ENCODE peak calls at places on chromosomes 11 and 22, in eight cellular contexts. One of them, this sample, is unnamed.

GRCh38 chr11:87463486-87464102 is 425.9 kb downstream of the TMEM135 start:
- DNase-seq in hepatocyte: peak; percentile 47
- DNase-seq in fibroblast of pulmonary artery: peak; percentile 5
- DNase-seq in GM12864: no peak
- DNase-seq in endothelial cell: no peak
- DNase-seq in testis: no peak
- DNase-seq in AG10803: peak; percentile 34
- DNase-seq in type B pancreatic cell: no peak
- DNase-seq in this sample: peak; percentile 70

GRCh38 chr11:75429902-75430691 is 2.9 kb downstream of the KLHL35 start:
- DNase-seq in hepatocyte: peak; percentile 84
- DNase-seq in fibroblast of pulmonary artery: peak; percentile 70
- DNase-seq in GM12864: no peak
- DNase-seq in endothelial cell: peak; percentile 66
- DNase-seq in testis: peak; percentile 80
- DNase-seq in AG10803: peak; percentile 69
- DNase-seq in type B pancreatic cell: peak; percentile 84
- DNase-seq in this sample: peak; percentile 87

GRCh38 chr11:40235841-40236240 is 1223.6 kb downstream of the LRRC4C start:
- DNase-seq in hepatocyte: no peak
- DNase-seq in fibroblast of pulmonary artery: no peak
- DNase-seq in GM12864: no peak
- DNase-seq in endothelial cell: no peak
- DNase-seq in testis: no peak
- DNase-seq in AG10803: no peak
- DNase-seq in type B pancreatic cell: no peak
- DNase-seq in this sample: no peak

GRCh38 chr22:24950272-24950902 is 2.1 kb upstream of the KIAA1671 start:
- DNase-seq in hepatocyte: no peak
- DNase-seq in fibroblast of pulmonary artery: peak; percentile 82
- DNase-seq in GM12864: no peak
- DNase-seq in endothelial cell: no peak
- DNase-seq in testis: no peak
- DNase-seq in AG10803: peak; percentile 62
- DNase-seq in type B pancreatic cell: no peak
- DNase-seq in this sample: peak; percentile 94

GRCh38 chr11:129323896-129324522 is 51.6 kb upstream of the BARX2 start:
- DNase-seq in hepatocyte: peak; percentile 58
- DNase-seq in fibroblast of pulmonary artery: peak; percentile 49
- DNase-seq in GM12864: no peak
- DNase-seq in endothelial cell: no peak
- DNase-seq in testis: peak; percentile 22
- DNase-seq in AG10803: peak; percentile 76
- DNase-seq in type B pancreatic cell: peak; percentile 8
- DNase-seq in this sample: peak; percentile 56

GRCh38 chr11:57681168-57681567 is 13.3 kb downstream of the ZDHHC5 start:
- DNase-seq in hepatocyte: no peak
- DNase-seq in fibroblast of pulmonary artery: no peak
- DNase-seq in GM12864: no peak
- DNase-seq in endothelial cell: no peak
- DNase-seq in testis: no peak
- DNase-seq in AG10803: no peak
- DNase-seq in type B pancreatic cell: no peak
- DNase-seq in this sample: no peak

GRCh38 chr11:1469287-1469910 is 17.2 kb downstream of the MOB2 start:
- DNase-seq in hepatocyte: no peak
- DNase-seq in fibroblast of pulmonary artery: no peak
- DNase-seq in GM12864: no peak
- DNase-seq in endothelial cell: no peak
- DNase-seq in testis: no peak
- DNase-seq in AG10803: no peak
- DNase-seq in type B pancreatic cell: no peak
- DNase-seq in this sample: no peak

GRCh38 chr22:19565921-19566598 is 41.9 kb upstream of the CLDN5 start:
- DNase-seq in hepatocyte: no peak
- DNase-seq in fibroblast of pulmonary artery: no peak
- DNase-seq in GM12864: no peak
- DNase-seq in endothelial cell: no peak
- DNase-seq in testis: no peak
- DNase-seq in AG10803: no peak
- DNase-seq in type B pancreatic cell: no peak
- DNase-seq in this sample: no peak

GRCh38 chr11:46290598-46291309 is 13.3 kb downstream of the CREB3L1 start:
- DNase-seq in hepatocyte: peak; percentile 98
- DNase-seq in fibroblast of pulmonary artery: peak; percentile 97
- DNase-seq in GM12864: no peak
- DNase-seq in endothelial cell: peak; percentile 34
- DNase-seq in testis: peak; percentile 96
- DNase-seq in AG10803: peak; percentile 99
- DNase-seq in type B pancreatic cell: peak; percentile 85
- DNase-seq in this sample: peak; percentile 94

GRCh38 chr11:60786811-60787567 is 1.9 kb downstream of the MS4A10 start:
- DNase-seq in hepatocyte: peak; percentile 29
- DNase-seq in fibroblast of pulmonary artery: peak; percentile 93
- DNase-seq in GM12864: no peak
- DNase-seq in endothelial cell: no peak
- DNase-seq in testis: peak; percentile 83
- DNase-seq in AG10803: peak; percentile 63
- DNase-seq in type B pancreatic cell: no peak
- DNase-seq in this sample: no peak

GRCh38 chr22:37749831-37750595 is 53.2 kb downstream of the TRIOBP start:
- DNase-seq in hepatocyte: no peak
- DNase-seq in fibroblast of pulmonary artery: peak; percentile 47
- DNase-seq in GM12864: no peak
- DNase-seq in endothelial cell: no peak
- DNase-seq in testis: no peak
- DNase-seq in AG10803: peak; percentile 68
- DNase-seq in type B pancreatic cell: no peak
- DNase-seq in this sample: no peak

GRCh38 chr22:42548597-42549328 is 5.0 kb upstream of the SERHL2 start:
- DNase-seq in hepatocyte: no peak
- DNase-seq in fibroblast of pulmonary artery: no peak
- DNase-seq in GM12864: no peak
- DNase-seq in endothelial cell: no peak
- DNase-seq in testis: no peak
- DNase-seq in AG10803: no peak
- DNase-seq in type B pancreatic cell: no peak
- DNase-seq in this sample: peak; percentile 75

GRCh38 chr22:26516503-26516902 is 4.2 kb upstream of the TFIP11 start:
- DNase-seq in hepatocyte: no peak
- DNase-seq in fibroblast of pulmonary artery: no peak
- DNase-seq in GM12864: no peak
- DNase-seq in endothelial cell: no peak
- DNase-seq in testis: no peak
- DNase-seq in AG10803: no peak
- DNase-seq in type B pancreatic cell: no peak
- DNase-seq in this sample: no peak

GRCh38 chr11:130213143-130213978 is 53.8 kb downstream of the ST14 start:
- DNase-seq in hepatocyte: peak; percentile 78
- DNase-seq in fibroblast of pulmonary artery: peak; percentile 33
- DNase-seq in GM12864: no peak
- DNase-seq in endothelial cell: peak; percentile 82
- DNase-seq in testis: peak; percentile 77
- DNase-seq in AG10803: no peak
- DNase-seq in type B pancreatic cell: peak; percentile 84
- DNase-seq in this sample: peak; percentile 93

GRCh38 chr22:28034760-28035401 is 115.8 kb upstream of the PITPNB start:
- DNase-seq in hepatocyte: peak; percentile 54
- DNase-seq in fibroblast of pulmonary artery: peak; percentile 85
- DNase-seq in GM12864: no peak
- DNase-seq in endothelial cell: no peak
- DNase-seq in testis: peak; percentile 70
- DNase-seq in AG10803: peak; percentile 49
- DNase-seq in type B pancreatic cell: no peak
- DNase-seq in this sample: peak; percentile 41

GRCh38 chr11:95734009-95734572 is 55.5 kb downstream of the FAM76B start:
- DNase-seq in hepatocyte: peak; percentile 29
- DNase-seq in fibroblast of pulmonary artery: no peak
- DNase-seq in GM12864: no peak
- DNase-seq in endothelial cell: no peak
- DNase-seq in testis: no peak
- DNase-seq in AG10803: no peak
- DNase-seq in type B pancreatic cell: no peak
- DNase-seq in this sample: no peak

GRCh38 chr22:39292561-39293074 is 26.8 kb downstream of the RPL3 start:
- DNase-seq in hepatocyte: peak; percentile 82
- DNase-seq in fibroblast of pulmonary artery: peak; percentile 97
- DNase-seq in GM12864: no peak
- DNase-seq in endothelial cell: peak; percentile 39
- DNase-seq in testis: peak; percentile 97
- DNase-seq in AG10803: peak; percentile 90
- DNase-seq in type B pancreatic cell: no peak
- DNase-seq in this sample: peak; percentile 95

GRCh38 chr11:87150936-87151335 is 113.2 kb downstream of the TMEM135 start:
- DNase-seq in hepatocyte: no peak
- DNase-seq in fibroblast of pulmonary artery: peak; percentile 61
- DNase-seq in GM12864: no peak
- DNase-seq in endothelial cell: no peak
- DNase-seq in testis: no peak
- DNase-seq in AG10803: peak; percentile 56
- DNase-seq in type B pancreatic cell: no peak
- DNase-seq in this sample: no peak

GRCh38 chr11:60970369-60970774 is 1.1 kb upstream of the CD6 start:
- DNase-seq in hepatocyte: peak; percentile 63
- DNase-seq in fibroblast of pulmonary artery: peak; percentile 48
- DNase-seq in GM12864: no peak
- DNase-seq in endothelial cell: peak; percentile 73
- DNase-seq in testis: peak; percentile 75
- DNase-seq in AG10803: peak; percentile 33
- DNase-seq in type B pancreatic cell: no peak
- DNase-seq in this sample: peak; percentile 85

GRCh38 chr11:118434553-118435232 is 1.6 kb upstream of the KMT2A start:
- DNase-seq in hepatocyte: peak; percentile 64
- DNase-seq in fibroblast of pulmonary artery: peak; percentile 48
- DNase-seq in GM12864: no peak
- DNase-seq in endothelial cell: peak; percentile 50
- DNase-seq in testis: peak; percentile 46
- DNase-seq in AG10803: no peak
- DNase-seq in type B pancreatic cell: peak; percentile 75
- DNase-seq in this sample: peak; percentile 86
- TF ChIP-seq CTCF in hepatocyte: no peak
- TF ChIP-seq CTCF in fibroblast of pulmonary artery: no peak
- TF ChIP-seq CTCF in GM12864: no peak
- TF ChIP-seq CTCF in endothelial cell: no peak
- TF ChIP-seq CTCF in testis: no peak
- TF ChIP-seq CTCF in AG10803: peak; percentile 17
- TF ChIP-seq CTCF in type B pancreatic cell: no peak
- TF ChIP-seq CTCF in this sample: no peak

GRCh38 chr22:41197808-41198585 is 7.1 kb upstream of the L3MBTL2 start:
- DNase-seq in hepatocyte: peak; percentile 23
- DNase-seq in fibroblast of pulmonary artery: no peak
- DNase-seq in GM12864: no peak
- DNase-seq in endothelial cell: peak; percentile 30
- DNase-seq in testis: peak; percentile 41
- DNase-seq in AG10803: no peak
- DNase-seq in type B pancreatic cell: no peak
- DNase-seq in this sample: peak; percentile 66

GRCh38 chr22:41201146-41201545 is 4.0 kb upstream of the L3MBTL2 start:
- DNase-seq in hepatocyte: peak; percentile 35
- DNase-seq in fibroblast of pulmonary artery: no peak
- DNase-seq in GM12864: no peak
- DNase-seq in endothelial cell: no peak
- DNase-seq in testis: no peak
- DNase-seq in AG10803: no peak
- DNase-seq in type B pancreatic cell: no peak
- DNase-seq in this sample: no peak

GRCh38 chr22:41193829-41194228 is 11.3 kb upstream of the L3MBTL2 start:
- DNase-seq in hepatocyte: no peak
- DNase-seq in fibroblast of pulmonary artery: no peak
- DNase-seq in GM12864: no peak
- DNase-seq in endothelial cell: no peak
- DNase-seq in testis: no peak
- DNase-seq in AG10803: no peak
- DNase-seq in type B pancreatic cell: no peak
- DNase-seq in this sample: no peak

GRCh38 chr22:41191467-41191866 is 13.6 kb upstream of the L3MBTL2 start:
- DNase-seq in hepatocyte: no peak
- DNase-seq in fibroblast of pulmonary artery: no peak
- DNase-seq in GM12864: no peak
- DNase-seq in endothelial cell: no peak
- DNase-seq in testis: no peak
- DNase-seq in AG10803: no peak
- DNase-seq in type B pancreatic cell: no peak
- DNase-seq in this sample: no peak

GRCh38 chr22:41197046-41197807 is 7.9 kb upstream of the L3MBTL2 start:
- DNase-seq in hepatocyte: peak; percentile 84
- DNase-seq in fibroblast of pulmonary artery: peak; percentile 47
- DNase-seq in GM12864: no peak
- DNase-seq in endothelial cell: peak; percentile 67
- DNase-seq in testis: peak; percentile 87
- DNase-seq in AG10803: peak; percentile 27
- DNase-seq in type B pancreatic cell: peak; percentile 87
- DNase-seq in this sample: peak; percentile 93
- TF ChIP-seq CTCF in hepatocyte: peak; percentile 10
- TF ChIP-seq CTCF in fibroblast of pulmonary artery: no peak
- TF ChIP-seq CTCF in GM12864: peak; percentile 15
- TF ChIP-seq CTCF in endothelial cell: no peak
- TF ChIP-seq CTCF in testis: no peak
- TF ChIP-seq CTCF in AG10803: no peak
- TF ChIP-seq CTCF in type B pancreatic cell: no peak
- TF ChIP-seq CTCF in this sample: no peak

GRCh38 chr11:63829823-63830489 is 9.0 kb upstream of the MARK2 start:
- DNase-seq in hepatocyte: no peak
- DNase-seq in fibroblast of pulmonary artery: peak; percentile 51
- DNase-seq in GM12864: no peak
- DNase-seq in endothelial cell: peak; percentile 54
- DNase-seq in testis: no peak
- DNase-seq in AG10803: no peak
- DNase-seq in type B pancreatic cell: no peak
- DNase-seq in this sample: peak; percentile 83
- TF ChIP-seq CTCF in hepatocyte: peak; percentile 31
- TF ChIP-seq CTCF in fibroblast of pulmonary artery: peak; percentile 36
- TF ChIP-seq CTCF in GM12864: peak; percentile 41
- TF ChIP-seq CTCF in endothelial cell: no peak
- TF ChIP-seq CTCF in testis: no peak
- TF ChIP-seq CTCF in AG10803: no peak
- TF ChIP-seq CTCF in type B pancreatic cell: peak; percentile 53
- TF ChIP-seq CTCF in this sample: peak; percentile 69

DNA sequence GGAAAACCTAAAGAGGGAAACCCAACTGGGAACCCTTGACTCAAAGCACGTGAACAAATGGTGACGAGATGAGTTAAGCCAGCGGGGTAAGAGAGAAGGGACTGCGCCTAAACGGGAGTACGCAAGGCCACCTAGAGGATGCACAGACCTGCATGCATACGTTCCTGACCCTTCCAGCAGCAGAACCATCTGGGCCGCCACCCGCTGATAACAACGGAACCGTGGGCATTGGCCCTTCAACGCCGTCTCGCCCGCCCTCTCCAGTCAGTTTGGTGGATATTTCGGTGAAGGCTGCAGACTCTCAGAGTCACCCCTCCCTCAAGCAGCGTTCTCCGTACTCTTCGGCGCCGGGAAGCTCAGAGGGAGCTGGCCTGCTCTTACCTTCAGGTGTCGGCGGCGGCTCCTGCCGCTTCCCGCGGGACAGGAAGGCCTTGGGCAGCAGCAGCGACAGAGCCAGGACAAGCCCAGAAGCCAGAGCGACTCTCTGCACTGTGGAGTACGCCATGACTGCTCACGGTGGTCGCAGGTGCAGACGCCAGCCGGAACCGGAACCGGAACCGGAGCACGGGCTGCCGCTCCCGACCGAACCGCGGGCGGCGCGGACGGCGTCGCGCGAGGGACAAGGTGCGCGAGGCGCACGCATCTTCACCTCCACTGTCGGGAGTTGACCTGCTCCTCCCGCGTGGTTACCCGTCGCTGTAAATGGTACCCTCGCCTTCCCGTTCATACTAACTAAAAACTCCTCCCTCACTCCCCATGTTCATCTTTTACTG is at the start of gene RIC3:
- DNase-seq in hepatocyte: peak; percentile 16
- DNase-seq in fibroblast of pulmonary artery: no peak
- DNase-seq in GM12864: no peak
- DNase-seq in endothelial cell: peak; percentile 22
- DNase-seq in testis: peak; percentile 85
- DNase-seq in AG10803: no peak
- DNase-seq in type B pancreatic cell: no peak
- DNase-seq in this sample: peak; percentile 87
- TF ChIP-seq CTCF in hepatocyte: no peak
- TF ChIP-seq CTCF in fibroblast of pulmonary artery: no peak
- TF ChIP-seq CTCF in GM12864: peak; percentile 27
- TF ChIP-seq CTCF in endothelial cell: no peak
- TF ChIP-seq CTCF in testis: peak; percentile 10
- TF ChIP-seq CTCF in AG10803: no peak
- TF ChIP-seq CTCF in type B pancreatic cell: peak; percentile 22
- TF ChIP-seq CTCF in this sample: peak; percentile 59